ENCODE peak calls at places on chromosome 18, in six cellular contexts. I, E, R, D, H and U are unnamed samples.

GRCh38 chr18:43965691-43966090 is 688.4 kb upstream of the SYT4 start:
- DNase-seq in R (no peak), I (no peak), D (no peak), E (no peak), H (no peak), U (no peak)

GRCh38 chr18:11909597-11910026 is 1.5 kb upstream of the MPPE1 start:
- DNase-seq in H (no peak), E (no peak), I (peak; percentile 54), R (no peak), D (peak; percentile 22), U (no peak)

GRCh38 chr18:3397031-3397750 is 52.8 kb upstream of the TGIF1 start:
- DNase-seq in E (no peak), H (no peak), R (no peak), I (no peak), D (no peak), U (no peak)

GRCh38 chr18:41370740-41371623 is 584.1 kb upstream of the PIK3C3 start:
- DNase-seq in R (no peak), H (no peak), E (no peak), D (no peak), I (no peak), U (no peak)

GRCh38 chr18:12282436-12283039 is 25.5 kb upstream of the TUBB6 start:
- DNase-seq in D (no peak), R (no peak), I (no peak), H (no peak), E (no peak), U (no peak)

GRCh38 chr18:74286106-74286856 is 5.5 kb downstream of the CYB5A start:
- DNase-seq in I (no peak), R (no peak), H (no peak), E (no peak), D (no peak), U (peak; percentile 60)

GRCh38 chr18:6266212-6266611 is 148.5 kb downstream of the L3MBTL4 start:
- DNase-seq in D (no peak), H (no peak), R (no peak), E (no peak), I (no peak), U (no peak)

GRCh38 chr18:9482790-9483189 is 7.5 kb downstream of the RALBP1 start:
- DNase-seq in I (no peak), E (no peak), H (no peak), D (no peak), R (no peak), U (no peak)

GRCh38 chr18:75489493-75490190 is 62.1 kb upstream of the SMIM21 start:
- DNase-seq in H (no peak), E (no peak), R (peak; percentile 87), D (no peak), I (peak; percentile 59), U (no peak)

GRCh38 chr18:79199691-79200374 is 130.6 kb downstream of the ATP9B start:
- DNase-seq in H (no peak), D (no peak), E (no peak), I (no peak), R (peak; percentile 27), U (no peak)

GRCh38 chr18:8474661-8475060 is 134.6 kb upstream of the RAB12 start:
- DNase-seq in R (no peak), D (no peak), E (no peak), H (no peak), I (no peak), U (no peak)

GRCh38 chr18:76494541-76495403 is at the start of gene ZNF516:
- DNase-seq in E (no peak), D (peak; percentile 53), H (peak; percentile 65), R (no peak), I (no peak), U (no peak)

GRCh38 chr18:33316146-33316587 is 124.4 kb downstream of the CCDC178 start:
- DNase-seq in H (no peak), R (no peak), I (no peak), D (no peak), E (no peak), U (no peak)

GRCh38 chr18:48808476-48808875 is 142.3 kb downstream of the SMAD7 start:
- DNase-seq in D (peak; percentile 11), H (no peak), E (no peak), R (no peak), I (no peak), U (no peak)

GRCh38 chr18:45765740-45766139 is 41.8 kb downstream of the SLC14A1 start:
- DNase-seq in I (no peak), E (no peak), H (no peak), D (no peak), R (no peak), U (no peak)

GRCh38 chr18:10269226-10269625 is 185.2 kb upstream of the APCDD1 start:
- DNase-seq in E (no peak), D (no peak), I (no peak), R (no peak), H (no peak), U (no peak)

GRCh38 chr18:31553800-31554199 is 37.9 kb upstream of the TTR start:
- DNase-seq in H (no peak), E (no peak), I (no peak), D (no peak), R (no peak), U (peak; percentile 74)

GRCh38 chr18:35477974-35478373 is 19.8 kb downstream of the INO80C start:
- DNase-seq in H (no peak), E (no peak), D (no peak), R (no peak), I (no peak), U (no peak)

GRCh38 chr18:43278401-43278800 is 1.1 kb upstream of the SYT4 start:
- DNase-seq in E (no peak), H (no peak), R (no peak), D (no peak), I (no peak), U (no peak)

GRCh38 chr18:11946756-11947155 is 34.6 kb upstream of the IMPA2 start:
- DNase-seq in H (no peak), I (no peak), R (no peak), D (peak; percentile 39), E (no peak), U (no peak)

GRCh38 chr18:9810216-9810804 is 75.5 kb upstream of the TXNDC2 start:
- DNase-seq in E (no peak), H (no peak), I (no peak), R (no peak), D (no peak), U (no peak)

GRCh38 chr18:78612318-78612717 is 367.3 kb upstream of the SALL3 start:
- DNase-seq in I (no peak), D (no peak), R (no peak), H (no peak), E (no peak), U (no peak)

DNA sequence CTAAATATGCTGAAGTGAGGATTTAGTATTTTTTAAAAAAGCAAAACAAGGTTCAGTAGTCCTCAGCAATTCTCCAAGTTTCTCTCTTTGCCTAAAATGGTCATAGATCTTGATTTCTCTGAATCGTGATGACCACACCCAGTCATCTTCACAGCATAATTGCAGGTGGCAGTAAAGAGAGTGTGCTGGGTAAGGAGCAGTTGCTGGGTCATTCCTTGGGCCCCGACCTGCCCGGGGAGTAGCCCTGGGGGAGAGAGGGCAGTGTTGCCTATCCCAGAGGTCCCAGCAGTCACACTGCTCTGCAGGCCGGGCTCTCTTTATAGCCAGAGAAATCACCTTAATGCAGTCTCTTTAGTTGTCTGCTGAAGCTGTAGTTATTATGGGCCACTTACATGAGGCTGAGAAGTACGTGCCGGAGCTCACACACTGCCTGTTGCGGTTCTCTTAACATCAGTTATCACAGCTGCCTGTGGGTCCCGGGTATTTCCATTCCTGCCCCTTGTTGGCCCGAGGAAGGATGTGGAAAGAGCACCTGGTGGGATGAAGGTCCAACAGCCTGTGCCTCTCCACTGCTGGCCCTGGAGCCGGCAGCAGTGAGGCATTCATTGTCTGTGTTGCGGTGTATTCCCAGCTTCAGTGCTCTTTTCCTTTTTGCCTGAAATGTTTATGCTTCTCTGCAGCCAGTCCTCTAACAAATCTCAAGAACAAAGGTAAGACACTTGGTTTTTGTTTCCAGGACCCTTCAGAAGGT is 230.1 kb downstream of the ALPK2 start:
- DNase-seq in R (no peak), E (no peak), H (no peak), D (no peak), I (no peak), U (no peak)
- TF ChIP-seq CTCF in R (no peak), E (no peak), H (no peak), D (no peak), I (no peak), U (no peak)

DNA sequence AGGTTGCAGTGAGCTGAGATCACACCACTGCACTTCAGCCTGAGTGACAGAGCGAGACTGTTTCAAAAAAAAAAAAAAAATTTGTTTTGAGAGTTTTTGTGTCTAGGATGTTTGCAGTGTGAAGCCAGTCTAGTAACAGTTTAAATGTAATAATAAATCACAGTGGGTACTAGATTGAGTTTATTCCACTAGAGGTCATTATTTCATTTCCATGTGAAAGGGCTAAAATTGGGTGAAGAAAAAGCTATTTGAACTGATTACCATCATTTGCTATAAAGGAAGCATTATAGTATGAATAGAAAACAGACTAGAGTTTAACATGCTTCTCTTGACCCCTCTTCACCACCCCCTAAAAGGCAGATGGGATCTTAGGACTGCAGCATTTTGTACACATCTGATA is 20.3 kb downstream of the SNRPD1 start:
- DNase-seq in I (no peak), H (no peak), E (no peak), D (no peak), R (no peak), U (no peak)
- TF ChIP-seq CTCF in I (peak; percentile 31), H (no peak), E (no peak), D (no peak), R (no peak), U (no peak)

DNA sequence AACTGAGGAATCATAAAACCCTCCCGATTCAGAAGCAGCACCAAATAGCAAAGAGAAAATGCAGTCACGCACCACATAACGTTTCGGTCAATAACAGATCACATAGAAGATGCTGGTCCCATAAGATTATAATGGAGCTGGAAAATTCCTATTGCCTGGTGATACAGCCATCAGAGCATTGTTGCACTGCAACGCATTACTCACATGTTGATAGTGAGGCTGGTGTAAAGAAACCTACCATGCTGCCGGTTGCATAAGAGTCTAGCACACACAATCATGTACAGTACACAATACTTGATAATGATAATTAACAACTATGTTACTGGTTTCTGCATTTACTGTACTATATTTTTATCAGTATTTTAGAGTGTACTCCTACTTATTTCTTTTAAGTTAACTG is 32.5 kb downstream of the RNF152 start:
- DNase-seq in D (no peak), E (no peak), H (no peak), I (no peak), R (no peak), U (no peak)
- TF ChIP-seq CTCF in D (no peak), E (no peak), H (no peak), I (no peak), R (no peak), U (no peak)

DNA sequence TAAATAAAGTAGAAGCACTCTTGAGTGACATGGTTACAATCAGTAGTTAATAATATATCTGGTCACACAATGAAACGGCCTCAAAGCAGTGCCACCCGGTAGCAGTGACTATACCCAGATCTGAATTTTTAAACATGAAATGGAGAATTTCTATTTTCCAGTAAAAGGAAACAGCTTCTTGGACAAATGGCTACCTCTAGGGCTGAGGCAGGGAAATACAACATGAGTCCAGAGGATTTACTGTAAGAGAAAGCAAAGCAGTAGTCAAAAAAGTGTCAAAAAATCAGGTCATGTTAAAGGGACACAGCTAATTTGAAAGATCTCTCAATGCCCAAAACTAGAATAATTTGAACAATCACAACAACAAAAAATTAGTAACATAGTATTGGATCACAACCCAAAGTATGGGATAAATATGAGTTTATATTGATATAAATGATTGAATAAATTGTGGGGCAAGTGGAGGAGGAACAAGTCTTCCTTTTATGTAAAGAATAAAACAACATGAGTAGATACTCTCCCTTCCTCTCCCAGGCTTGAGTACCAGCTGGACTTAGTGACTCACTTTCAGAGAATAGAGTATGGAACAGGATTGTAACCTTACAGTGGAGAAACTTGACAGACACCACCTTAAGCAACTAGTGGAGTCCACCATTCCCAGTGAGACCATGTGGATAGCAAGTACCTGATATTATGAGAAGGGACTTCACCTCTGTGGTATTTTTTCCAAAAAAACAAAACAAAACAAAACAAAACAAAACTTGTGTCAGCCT is 180.8 kb downstream of the MBD2 start:
- DNase-seq in I (no peak), R (no peak), H (no peak), E (no peak), D (no peak), U (no peak)
- TF ChIP-seq CTCF in I (peak; percentile 58), R (no peak), H (no peak), E (no peak), D (no peak), U (no peak)